ENCODE peak calls at places on chromosomes 16 and 17, in seven cellular contexts. One of them, this sample, is unnamed. For H3K4me1 and H3K27me3, the result is how much of the 10 kb centered on the place peaks cover.

GRCh38 chr17:43683928-43684653 is 22.4 kb upstream of the MEOX1 start:
- DNase-seq in tibial artery: no peak
- DNase-seq in GM23338: no peak
- DNase-seq in prostate gland: no peak
- DNase-seq in heart right ventricle: no peak
- DNase-seq in H1: no peak
- DNase-seq in heart left ventricle: no peak
- DNase-seq in this sample: no peak

GRCh38 chr16:74582984-74583383 is 23.9 kb downstream of the GLG1 start:
- DNase-seq in tibial artery: no peak
- DNase-seq in GM23338: no peak
- DNase-seq in prostate gland: no peak
- DNase-seq in heart right ventricle: no peak
- DNase-seq in H1: no peak
- DNase-seq in heart left ventricle: no peak
- DNase-seq in this sample: no peak

GRCh38 chr17:48241131-48241591 is 133.6 kb downstream of the SNX11 start:
- DNase-seq in tibial artery: no peak
- DNase-seq in GM23338: no peak
- DNase-seq in prostate gland: no peak
- DNase-seq in heart right ventricle: peak
- DNase-seq in H1: no peak
- DNase-seq in heart left ventricle: peak
- DNase-seq in this sample: no peak

GRCh38 chr17:622356-622755 is 92.3 kb downstream of the VPS53 start:
- DNase-seq in tibial artery: no peak
- DNase-seq in GM23338: no peak
- DNase-seq in prostate gland: no peak
- DNase-seq in heart right ventricle: no peak
- DNase-seq in H1: no peak
- DNase-seq in heart left ventricle: no peak
- DNase-seq in this sample: no peak

GRCh38 chr16:58510776-58511628 is 4.3 kb upstream of the SETD6 start:
- DNase-seq in tibial artery: peak
- DNase-seq in GM23338: no peak
- DNase-seq in prostate gland: no peak
- DNase-seq in heart right ventricle: no peak
- DNase-seq in H1: no peak
- DNase-seq in heart left ventricle: peak
- DNase-seq in this sample: no peak

GRCh38 chr17:37717627-37718382 is 27.1 kb downstream of the HNF1B start:
- DNase-seq in tibial artery: no peak
- DNase-seq in GM23338: no peak
- DNase-seq in prostate gland: no peak
- DNase-seq in heart right ventricle: no peak
- DNase-seq in H1: no peak
- DNase-seq in heart left ventricle: no peak
- DNase-seq in this sample: no peak

GRCh38 chr16:27551046-27551445 is 1.1 kb downstream of the KATNIP start:
- DNase-seq in tibial artery: no peak
- DNase-seq in GM23338: no peak
- DNase-seq in prostate gland: no peak
- DNase-seq in heart right ventricle: no peak
- DNase-seq in H1: no peak
- DNase-seq in heart left ventricle: no peak
- DNase-seq in this sample: no peak

GRCh38 chr16:698911-699671 is 6.5 kb downstream of the FBXL16 start:
- DNase-seq in tibial artery: no peak
- DNase-seq in GM23338: no peak
- DNase-seq in prostate gland: no peak
- DNase-seq in heart right ventricle: no peak
- DNase-seq in H1: no peak
- DNase-seq in heart left ventricle: no peak
- DNase-seq in this sample: no peak

GRCh38 chr17:30226878-30227277 is 8.6 kb downstream of the SLC6A4 start:
- DNase-seq in tibial artery: no peak
- DNase-seq in GM23338: no peak
- DNase-seq in prostate gland: no peak
- DNase-seq in heart right ventricle: no peak
- DNase-seq in H1: no peak
- DNase-seq in heart left ventricle: no peak
- DNase-seq in this sample: no peak

GRCh38 chr16:68704232-68704867 is 32.7 kb upstream of the CDH1 start:
- DNase-seq in tibial artery: peak
- DNase-seq in GM23338: peak
- DNase-seq in prostate gland: peak
- DNase-seq in heart right ventricle: peak
- DNase-seq in H1: peak
- DNase-seq in heart left ventricle: peak
- DNase-seq in this sample: peak

GRCh38 chr16:22977294-22977697 is 163.3 kb downstream of the HS3ST2 start:
- DNase-seq in tibial artery: no peak
- DNase-seq in GM23338: peak
- DNase-seq in prostate gland: no peak
- DNase-seq in heart right ventricle: no peak
- DNase-seq in H1: no peak
- DNase-seq in heart left ventricle: no peak
- DNase-seq in this sample: no peak

GRCh38 chr16:85767569-85767968 is 16.7 kb upstream of the C16orf74 start:
- DNase-seq in tibial artery: no peak
- DNase-seq in GM23338: no peak
- DNase-seq in prostate gland: no peak
- DNase-seq in heart right ventricle: no peak
- DNase-seq in H1: no peak
- DNase-seq in heart left ventricle: no peak
- DNase-seq in this sample: peak

GRCh38 chr16:2512920-2513404 is 790 bp upstream of the ATP6V0C start:
- DNase-seq in tibial artery: no peak
- DNase-seq in GM23338: peak
- DNase-seq in prostate gland: no peak
- DNase-seq in heart right ventricle: no peak
- DNase-seq in H1: no peak
- DNase-seq in heart left ventricle: peak
- DNase-seq in this sample: no peak

GRCh38 chr16:89805136-89805905 is 11.1 kb downstream of the FANCA start:
- DNase-seq in tibial artery: no peak
- DNase-seq in GM23338: no peak
- DNase-seq in prostate gland: no peak
- DNase-seq in heart right ventricle: no peak
- DNase-seq in H1: no peak
- DNase-seq in heart left ventricle: no peak
- DNase-seq in this sample: peak

GRCh38 chr16:59212492-59213024 is 478.4 kb upstream of the GOT2 start:
- DNase-seq in tibial artery: no peak
- DNase-seq in GM23338: no peak
- DNase-seq in prostate gland: no peak
- DNase-seq in heart right ventricle: no peak
- DNase-seq in H1: no peak
- DNase-seq in heart left ventricle: no peak
- DNase-seq in this sample: no peak

GRCh38 chr17:70138309-70138865 is 30.9 kb upstream of the KCNJ2 start:
- DNase-seq in tibial artery: no peak
- DNase-seq in GM23338: no peak
- DNase-seq in prostate gland: no peak
- DNase-seq in heart right ventricle: no peak
- DNase-seq in H1: no peak
- DNase-seq in heart left ventricle: no peak
- DNase-seq in this sample: no peak

GRCh38 chr16:5383737-5384136 is 286.1 kb upstream of the EEF2KMT start:
- DNase-seq in tibial artery: no peak
- DNase-seq in GM23338: no peak
- DNase-seq in prostate gland: no peak
- DNase-seq in heart right ventricle: no peak
- DNase-seq in H1: no peak
- DNase-seq in heart left ventricle: no peak
- DNase-seq in this sample: no peak

GRCh38 chr16:3950343-3951193 is 70.1 kb upstream of the CREBBP start:
- DNase-seq in tibial artery: peak
- DNase-seq in GM23338: no peak
- DNase-seq in prostate gland: peak
- DNase-seq in heart right ventricle: peak
- DNase-seq in H1: no peak
- DNase-seq in heart left ventricle: peak
- DNase-seq in this sample: peak

GRCh38 chr17:27089929-27090247 is 204.0 kb upstream of the WSB1 start:
- DNase-seq in tibial artery: no peak
- DNase-seq in GM23338: no peak
- DNase-seq in prostate gland: no peak
- DNase-seq in heart right ventricle: no peak
- DNase-seq in H1: no peak
- DNase-seq in heart left ventricle: no peak
- DNase-seq in this sample: no peak

GRCh38 chr17:2009737-2010136 is 15.4 kb downstream of the RTN4RL1 start:
- DNase-seq in tibial artery: no peak
- DNase-seq in GM23338: no peak
- DNase-seq in prostate gland: no peak
- DNase-seq in heart right ventricle: no peak
- DNase-seq in H1: no peak
- DNase-seq in heart left ventricle: no peak
- DNase-seq in this sample: no peak
- H3K4me1 ChIP-seq in tibial artery: under half
- H3K4me1 ChIP-seq in GM23338: under half
- H3K4me1 ChIP-seq in prostate gland: under half
- H3K4me1 ChIP-seq in heart right ventricle: under half
- H3K4me1 ChIP-seq in H1: under half
- H3K4me1 ChIP-seq in heart left ventricle: under half
- H3K4me1 ChIP-seq in this sample: under half

GRCh38 chr17:7108981-7109380 is 5.6 kb downstream of the ASGR2 start:
- DNase-seq in tibial artery: no peak
- DNase-seq in GM23338: no peak
- DNase-seq in prostate gland: no peak
- DNase-seq in heart right ventricle: no peak
- DNase-seq in H1: no peak
- DNase-seq in heart left ventricle: no peak
- DNase-seq in this sample: no peak

GRCh38 chr17:7107795-7108559 is 6.6 kb downstream of the ASGR2 start:
- DNase-seq in tibial artery: no peak
- DNase-seq in GM23338: no peak
- DNase-seq in prostate gland: no peak
- DNase-seq in heart right ventricle: no peak
- DNase-seq in H1: no peak
- DNase-seq in heart left ventricle: no peak
- DNase-seq in this sample: no peak

GRCh38 chr17:7108560-7108925 is 6.1 kb downstream of the ASGR2 start:
- DNase-seq in tibial artery: no peak
- DNase-seq in GM23338: no peak
- DNase-seq in prostate gland: no peak
- DNase-seq in heart right ventricle: no peak
- DNase-seq in H1: no peak
- DNase-seq in heart left ventricle: no peak
- DNase-seq in this sample: no peak

GRCh38 chr17:7109461-7110322 is 4.9 kb downstream of the ASGR2 start:
- DNase-seq in tibial artery: no peak
- DNase-seq in GM23338: no peak
- DNase-seq in prostate gland: no peak
- DNase-seq in heart right ventricle: no peak
- DNase-seq in H1: no peak
- DNase-seq in heart left ventricle: no peak
- DNase-seq in this sample: no peak

GRCh38 chr17:7107012-7107754 is 7.4 kb downstream of the ASGR2 start:
- DNase-seq in tibial artery: no peak
- DNase-seq in GM23338: no peak
- DNase-seq in prostate gland: no peak
- DNase-seq in heart right ventricle: no peak
- DNase-seq in H1: no peak
- DNase-seq in heart left ventricle: no peak
- DNase-seq in this sample: no peak
- H3K27me3 ChIP-seq in tibial artery: under half
- H3K27me3 ChIP-seq in GM23338: under half
- H3K27me3 ChIP-seq in prostate gland: under half
- H3K27me3 ChIP-seq in heart right ventricle: under half
- H3K27me3 ChIP-seq in H1: under half
- H3K27me3 ChIP-seq in heart left ventricle: under half
- H3K27me3 ChIP-seq in this sample: under half

GRCh38 chr16:14284371-14284770 is 213.3 kb downstream of the MRTFB start:
- DNase-seq in tibial artery: no peak
- DNase-seq in GM23338: peak
- DNase-seq in prostate gland: no peak
- DNase-seq in heart right ventricle: no peak
- DNase-seq in H1: no peak
- DNase-seq in heart left ventricle: no peak
- DNase-seq in this sample: peak

GRCh38 chr16:14286381-14287230 is 215.5 kb downstream of the MRTFB start:
- DNase-seq in tibial artery: no peak
- DNase-seq in GM23338: peak
- DNase-seq in prostate gland: no peak
- DNase-seq in heart right ventricle: no peak
- DNase-seq in H1: no peak
- DNase-seq in heart left ventricle: no peak
- DNase-seq in this sample: no peak

GRCh38 chr16:14285542-14286380 is 214.6 kb downstream of the MRTFB start:
- DNase-seq in tibial artery: peak
- DNase-seq in GM23338: peak
- DNase-seq in prostate gland: peak
- DNase-seq in heart right ventricle: peak
- DNase-seq in H1: peak
- DNase-seq in heart left ventricle: peak
- DNase-seq in this sample: peak

GRCh38 chr16:14283786-14284185 is 212.7 kb downstream of the MRTFB start:
- DNase-seq in tibial artery: no peak
- DNase-seq in GM23338: peak
- DNase-seq in prostate gland: no peak
- DNase-seq in heart right ventricle: no peak
- DNase-seq in H1: no peak
- DNase-seq in heart left ventricle: no peak
- DNase-seq in this sample: no peak

GRCh38 chr16:14284930-14285541 is 213.9 kb downstream of the MRTFB start:
- DNase-seq in tibial artery: no peak
- DNase-seq in GM23338: peak
- DNase-seq in prostate gland: no peak
- DNase-seq in heart right ventricle: no peak
- DNase-seq in H1: no peak
- DNase-seq in heart left ventricle: no peak
- DNase-seq in this sample: no peak
- H3K27ac ChIP-seq in tibial artery: peak
- H3K27ac ChIP-seq in GM23338: no peak
- H3K27ac ChIP-seq in prostate gland: peak
- H3K27ac ChIP-seq in heart right ventricle: peak
- H3K27ac ChIP-seq in H1: no peak
- H3K27ac ChIP-seq in heart left ventricle: peak
- H3K27ac ChIP-seq in this sample: peak

DNA sequence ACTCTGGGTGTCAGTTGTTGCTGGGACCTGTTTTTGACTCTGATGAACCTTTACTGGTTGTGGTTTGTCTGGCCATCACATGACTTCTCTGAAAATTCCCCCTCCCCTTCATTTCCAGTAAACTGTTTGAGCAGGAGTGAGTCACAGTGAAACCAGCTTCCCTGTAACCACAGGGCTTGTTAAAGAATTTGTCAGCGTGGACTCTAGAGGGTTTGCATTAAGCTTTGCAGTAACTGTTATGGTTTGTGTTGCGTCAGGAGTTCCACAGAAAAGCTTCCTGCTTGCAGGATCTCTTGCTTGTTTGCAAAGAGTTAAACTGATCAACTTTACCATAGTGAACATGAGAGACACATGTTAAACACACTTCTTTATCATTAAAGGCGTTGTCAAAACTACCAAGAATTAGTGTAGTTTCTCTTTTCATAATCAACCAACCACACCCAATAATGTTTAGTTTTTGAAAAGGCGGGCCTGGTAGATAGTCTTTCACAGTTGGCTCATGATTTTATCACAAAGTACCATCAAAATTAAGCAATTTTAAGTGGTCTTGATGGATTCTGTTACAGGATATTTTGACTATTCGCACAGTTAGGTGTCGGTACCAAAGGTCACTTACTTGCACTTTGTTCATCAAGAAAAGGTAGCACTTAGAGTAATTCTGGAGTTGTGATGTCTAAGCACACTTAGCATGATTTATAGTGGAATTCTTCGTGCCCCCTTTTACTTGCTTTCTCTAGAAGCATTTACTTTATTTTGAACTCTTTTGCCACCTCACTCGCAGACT is 79.3 kb downstream of the VMP1 start:
- DNase-seq in tibial artery: no peak
- DNase-seq in GM23338: peak
- DNase-seq in prostate gland: peak
- DNase-seq in heart right ventricle: peak
- DNase-seq in H1: peak
- DNase-seq in heart left ventricle: peak
- DNase-seq in this sample: peak
- H3K4me1 ChIP-seq in tibial artery: under half
- H3K4me1 ChIP-seq in GM23338: under half
- H3K4me1 ChIP-seq in prostate gland: under half
- H3K4me1 ChIP-seq in heart right ventricle: half or more
- H3K4me1 ChIP-seq in H1: under half
- H3K4me1 ChIP-seq in heart left ventricle: under half
- H3K4me1 ChIP-seq in this sample: half or more

This sample was measured in SJSA1.